ENCODE peak calls at places on chromosome 22, in ten cellular contexts. W is CD4-positive, alpha-beta T cell; R is heart left ventricle; A is right lobe of liver; L is cardiac muscle cell; K is Karpas-422; D is heart right ventricle; H is suprapubic skin; I is dorsolateral prefrontal cortex; S is hepatocyte. O is an unnamed sample.
A peak's percentile ranks its signal among the peaks of the same experiment; 100 is the strongest.

GRCh38 chr22:49827307-49827852 is 293 bp downstream of the BRD1 start:
- DNase-seq in K (peak; percentile 60), S (peak; percentile 52), I (no peak), H (no peak), L (peak; percentile 38), A (no peak), W (no peak), R (no peak), D (no peak), O (no peak)

GRCh38 chr22:17262976-17263375 is 43.7 kb upstream of the ADA2 start:
- DNase-seq in D (no peak), S (no peak), A (no peak), W (no peak), H (no peak), R (no peak), K (no peak), L (no peak), I (no peak), O (no peak)

GRCh38 chr22:50732681-50733080 is 5.3 kb upstream of the ACR start:
- DNase-seq in S (no peak), H (peak; percentile 60), W (no peak), I (no peak), K (no peak), D (peak; percentile 2), A (no peak), L (no peak), R (peak; percentile 43), O (no peak)

GRCh38 chr22:46963672-46964545 is 201.5 kb downstream of the TBC1D22A start:
- DNase-seq in A (no peak), R (no peak), H (peak; percentile 70), W (no peak), D (no peak), S (no peak), K (no peak), I (no peak), L (no peak), O (no peak)

GRCh38 chr22:49368221-49368975 is 459.3 kb downstream of the BRD1 start:
- DNase-seq in W (peak; percentile 12), S (no peak), L (no peak), I (no peak), D (no peak), R (no peak), K (no peak), H (no peak), A (no peak), O (no peak)

GRCh38 chr22:47295226-47295901 is 532.9 kb downstream of the TBC1D22A start:
- DNase-seq in S (no peak), R (peak; percentile 20), K (no peak), H (peak; percentile 58), I (no peak), L (no peak), W (no peak), D (no peak), A (no peak), O (no peak)

GRCh38 chr22:47162865-47163264 is 400.4 kb downstream of the TBC1D22A start:
- DNase-seq in S (no peak), W (no peak), I (no peak), L (no peak), A (peak; percentile 18), R (peak; percentile 49), D (no peak), K (no peak), H (peak; percentile 68), O (no peak)

GRCh38 chr22:38758276-38758945 is 2.6 kb upstream of the SUN2 start:
- DNase-seq in R (no peak), S (no peak), L (no peak), W (peak; percentile 73), K (no peak), A (no peak), H (no peak), D (no peak), I (no peak), O (peak; percentile 50)

GRCh38 chr22:46737105-46737975 is 712 bp downstream of the CERK start:
- DNase-seq in D (no peak), H (no peak), S (peak; percentile 73), W (peak; percentile 57), A (peak; percentile 61), R (no peak), K (peak; percentile 89), I (peak; percentile 27), L (peak; percentile 36), O (peak; percentile 45)

GRCh38 chr22:26835929-26836528 is 178.6 kb downstream of the MIAT start:
- DNase-seq in A (no peak), D (no peak), I (no peak), K (peak; percentile 84), H (no peak), S (peak; percentile 55), R (no peak), W (peak; percentile 41), L (peak; percentile 59), O (no peak)

GRCh38 chr22:18035740-18036139 is 11.4 kb upstream of the MICAL3 start:
- DNase-seq in R (no peak), A (peak; percentile 92), S (peak; percentile 60), D (no peak), L (peak; percentile 46), H (no peak), W (no peak), I (no peak), K (peak; percentile 31), O (no peak)

GRCh38 chr22:22753526-22754267 is 109.3 kb downstream of the GGTLC2 start:
- DNase-seq in L (peak; percentile 59), A (peak; percentile 58), S (peak; percentile 76), K (peak; percentile 92), D (no peak), W (peak; percentile 79), I (no peak), H (no peak), R (no peak), O (peak; percentile 6)

GRCh38 chr22:33163815-33164214 is 105.6 kb upstream of the SYN3 start:
- DNase-seq in R (no peak), L (no peak), K (no peak), H (no peak), W (no peak), S (no peak), D (no peak), I (no peak), A (no peak), O (no peak)

GRCh38 chr22:48249721-48250268 is 1487.3 kb downstream of the TBC1D22A start:
- DNase-seq in S (no peak), L (no peak), K (no peak), H (peak; percentile 72), W (no peak), D (no peak), I (no peak), R (no peak), A (no peak), O (no peak)

GRCh38 chr22:49235463-49236300 is 592.0 kb downstream of the BRD1 start:
- DNase-seq in R (no peak), L (no peak), H (no peak), I (no peak), S (peak; percentile 71), D (no peak), K (no peak), W (no peak), A (no peak), O (no peak)

GRCh38 chr22:20795014-20795413 is 21.1 kb downstream of the SERPIND1 start:
- DNase-seq in H (no peak), A (no peak), I (no peak), W (no peak), D (no peak), L (no peak), K (no peak), S (no peak), R (no peak), O (no peak)
- H3K27ac ChIP-seq in H (no peak overlapping the region), A (no peak overlapping the region), I (peak overlapping the region; percentile 86), W (no peak overlapping the region), D (no peak overlapping the region), L (no peak overlapping the region), K (no peak overlapping the region), S (no peak overlapping the region), R (no peak overlapping the region), O (peak overlapping the region; percentile 91)

GRCh38 chr22:45515678-45516077 is 13.0 kb downstream of the FBLN1 start:
- DNase-seq in A (no peak), D (no peak), I (no peak), S (no peak), H (no peak), W (no peak), L (no peak), K (no peak), R (no peak), O (no peak)
- H3K27ac ChIP-seq in A (no peak overlapping the region), D (no peak overlapping the region), I (no peak overlapping the region), S (no peak overlapping the region), H (peak overlapping the region; percentile 21), W (no peak overlapping the region), L (no peak overlapping the region), K (no peak overlapping the region), R (no peak overlapping the region), O (peak overlapping the region; percentile 52)

GRCh38 chr22:36440429-36441002 is 40.9 kb downstream of the TXN2 start:
- DNase-seq in K (no peak), H (no peak), W (no peak), D (no peak), A (no peak), S (peak; percentile 3), I (no peak), R (no peak), L (no peak), O (no peak)

GRCh38 chr22:36445158-36445668 is 36.2 kb downstream of the TXN2 start:
- DNase-seq in A (no peak), W (no peak), K (no peak), H (no peak), L (peak; percentile 94), R (peak; percentile 85), D (peak; percentile 61), I (no peak), S (no peak), O (no peak)

GRCh38 chr22:36442506-36443197 is 38.8 kb downstream of the TXN2 start:
- DNase-seq in R (no peak), D (no peak), W (no peak), L (no peak), A (no peak), K (no peak), H (no peak), S (peak; percentile 7), I (no peak), O (no peak)

GRCh38 chr22:36439481-36440271 is 41.8 kb downstream of the TXN2 start:
- DNase-seq in H (no peak), L (peak; percentile 93), R (peak; percentile 84), K (no peak), A (peak; percentile 56), I (no peak), W (no peak), S (peak; percentile 69), D (peak; percentile 74), O (no peak)

GRCh38 chr22:36443198-36443770 is 38.2 kb downstream of the TXN2 start:
- DNase-seq in L (no peak), D (no peak), K (no peak), H (no peak), R (no peak), W (no peak), I (no peak), S (no peak), A (no peak), O (no peak)
- H3K27ac ChIP-seq in L (no peak overlapping the region), D (no peak overlapping the region), K (no peak overlapping the region), H (no peak overlapping the region), R (no peak overlapping the region), W (no peak overlapping the region), I (no peak overlapping the region), S (no peak overlapping the region), A (no peak overlapping the region), O (no peak overlapping the region)

DNA sequence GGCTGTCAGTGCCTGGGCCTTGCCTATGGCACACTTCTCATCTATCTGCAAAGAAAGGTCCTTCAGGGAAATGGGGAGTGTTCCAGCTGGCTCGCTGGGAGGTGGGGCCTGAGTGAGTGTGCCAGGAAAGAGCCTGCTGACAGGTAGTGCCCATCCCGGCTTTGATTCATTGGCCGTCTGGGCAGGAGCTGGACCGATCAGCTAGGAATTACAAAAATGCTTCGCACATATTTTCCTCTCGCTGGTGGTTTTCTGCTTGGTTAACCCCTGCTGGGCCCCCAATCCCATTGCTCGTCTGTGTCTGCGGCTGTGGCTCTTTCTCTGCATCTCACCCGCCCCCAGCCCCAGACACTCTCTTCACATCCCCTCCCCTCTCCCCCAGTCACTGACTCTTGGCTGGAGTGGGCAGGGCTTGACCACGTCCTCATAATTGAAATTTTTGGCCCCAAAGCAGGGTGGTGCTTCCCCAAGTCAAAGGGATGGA is 10.8 kb downstream of the LIF start:
- DNase-seq in H (no peak), R (no peak), D (no peak), S (peak; percentile 55), I (no peak), A (no peak), L (peak; percentile 90), K (no peak), W (no peak), O (no peak)
- H3K27ac ChIP-seq in H (no peak overlapping the region), R (no peak overlapping the region), D (peak overlapping the region; percentile 59), S (peak overlapping the region; percentile 87), I (no peak overlapping the region), A (no peak overlapping the region), L (no peak overlapping the region), K (no peak overlapping the region), W (no peak overlapping the region), O (no peak overlapping the region)

O was measured in caudate nucleus.